ENCODE peak calls at places on chromosomes 5 and 9, in six cellular contexts. T is H1, R is H9, M is IMR-90, Q is mesenchymal stem cell, F is mesendoderm. N is an unnamed sample.

GRCh38 chr9:23979491-23979890 is 153.5 kb upstream of the ELAVL2 start:
- DNase-seq in T (no peak), R (no peak), M (no peak), Q (no peak), F (no peak), N (no peak)

GRCh38 chr5:81269751-81270686 is 31.4 kb upstream of the ZCCHC9 start:
- DNase-seq in T (no peak), R (peak; percentile 65), M (no peak), Q (no peak), F (peak; percentile 72), N (no peak)

GRCh38 chr9:28212979-28213378 is 639.7 kb upstream of the C9orf72 start:
- DNase-seq in T (no peak), R (no peak), M (peak; percentile 56), Q (peak; percentile 89), F (peak; percentile 52), N (no peak)

GRCh38 chr5:109164001-109164400 is 245.8 kb downstream of the PJA2 start:
- DNase-seq in T (no peak), R (no peak), M (no peak), Q (no peak), F (no peak), N (no peak)

GRCh38 chr5:160339406-160340140 is 27.2 kb upstream of the CCNJL start:
- DNase-seq in T (no peak), R (no peak), M (no peak), Q (no peak), F (no peak), N (no peak)

GRCh38 chr9:31304576-31304975 is 1079.9 kb upstream of the ACO1 start:
- DNase-seq in T (no peak), R (no peak), M (peak; percentile 32), Q (peak; percentile 91), F (no peak), N (no peak)

GRCh38 chr9:126150411-126151030 is 176.1 kb upstream of the MVB12B start:
- DNase-seq in T (peak; percentile 36), R (peak; percentile 18), M (no peak), Q (no peak), F (peak; percentile 78), N (no peak)

GRCh38 chr9:93316726-93317494 is 133.0 kb downstream of the WNK2 start:
- DNase-seq in T (no peak), R (no peak), M (no peak), Q (no peak), F (no peak), N (no peak)

GRCh38 chr9:106668534-106668933 is 194.4 kb upstream of the ZNF462 start:
- DNase-seq in T (no peak), R (no peak), M (no peak), Q (no peak), F (peak; percentile 33), N (no peak)

GRCh38 chr9:110659891-110660541 is 8.6 kb upstream of the MUSK start:
- DNase-seq in T (no peak), R (no peak), M (peak; percentile 81), Q (peak; percentile 77), F (no peak), N (no peak)

GRCh38 chr9:98801562-98801961 is 5.2 kb upstream of the ANKS6 start:
- DNase-seq in T (peak; percentile 36), R (no peak), M (no peak), Q (no peak), F (no peak), N (no peak)

GRCh38 chr9:113622600-113623400 is 159.3 kb downstream of the RGS3 start:
- DNase-seq in T (peak; percentile 77), R (peak; percentile 95), M (peak; percentile 89), Q (peak; percentile 93), F (peak; percentile 98), N (no peak)

GRCh38 chr5:15938961-15939360 is 240.6 kb downstream of the MARCHF11 start:
- DNase-seq in T (no peak), R (no peak), M (peak; percentile 93), Q (peak; percentile 34), F (no peak), N (no peak)

GRCh38 chr5:140114341-140115185 is 654 bp downstream of the PURA start:
- DNase-seq in T (peak; percentile 79), R (peak; percentile 65), M (peak; percentile 55), Q (peak; percentile 83), F (peak; percentile 66), N (peak; percentile 48)

GRCh38 chr5:73296772-73297171 is 123.8 kb downstream of the TMEM174 start:
- DNase-seq in T (no peak), R (no peak), M (peak; percentile 89), Q (peak; percentile 83), F (peak; percentile 41), N (no peak)

GRCh38 chr5:5511904-5512416 is 89.5 kb downstream of the ICE1 start:
- DNase-seq in T (no peak), R (no peak), M (no peak), Q (no peak), F (no peak), N (no peak)

GRCh38 chr5:139461698-139462097 is 845 bp downstream of the ECSCR start:
- DNase-seq in T (no peak), R (no peak), M (peak; percentile 79), Q (peak; percentile 67), F (peak; percentile 52), N (no peak)

GRCh38 chr5:75055727-75056144 is 3.4 kb upstream of the GCNT4 start:
- DNase-seq in T (peak; percentile 60), R (peak; percentile 81), M (peak; percentile 47), Q (peak; percentile 55), F (peak; percentile 98), N (no peak)

GRCh38 chr9:95514402-95514801 is 2.4 kb downstream of the PTCH1 start:
- DNase-seq in T (no peak), R (no peak), M (no peak), Q (no peak), F (no peak), N (no peak)

GRCh38 chr5:1498623-1499416 is 24.9 kb downstream of the LPCAT1 start:
- DNase-seq in T (no peak), R (no peak), M (no peak), Q (no peak), F (no peak), N (no peak)

GRCh38 chr5:107919361-107919760 is 248.6 kb upstream of the EFNA5 start:
- DNase-seq in T (no peak), R (no peak), M (no peak), Q (no peak), F (no peak), N (no peak)
- H3K23ac ChIP-seq in T (no peak overlapping the region), R (no peak overlapping the region), M (no peak overlapping the region), Q (no peak overlapping the region), F (no peak overlapping the region), N (no peak overlapping the region)

DNA sequence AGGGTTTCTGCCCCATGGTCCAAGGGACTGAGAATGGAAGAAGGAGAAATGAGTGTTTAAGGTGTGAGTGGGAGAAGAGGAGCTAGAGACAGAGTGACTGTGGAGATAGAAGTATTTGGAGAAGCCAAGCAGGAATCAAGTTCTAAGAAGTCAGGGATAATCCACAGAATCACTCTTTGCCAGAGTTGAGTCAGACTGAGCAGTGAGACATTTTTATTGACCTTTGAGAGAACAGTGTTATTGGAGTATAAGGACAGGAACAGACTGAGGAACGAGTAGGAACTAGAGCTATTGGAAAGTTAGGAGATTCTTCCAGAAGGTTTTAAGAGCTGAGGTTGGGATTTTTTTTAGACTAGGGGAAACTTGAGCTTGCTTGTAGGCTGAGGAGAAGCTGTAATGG is 37.2 kb downstream of the RCL1 start:
- DNase-seq in T (no peak), R (no peak), M (peak; percentile 60), Q (peak; percentile 35), F (no peak), N (no peak)
- H2BK15ac ChIP-seq in T (no peak overlapping the region), R (no peak overlapping the region), M (peak overlapping the region; percentile 84), Q (no peak overlapping the region), F (no peak overlapping the region), N (no peak overlapping the region)

GRCh38 chr9:35729700-35730485 is 2.1 kb downstream of the TLN1 start:
- DNase-seq in T (no peak), R (peak; percentile 56), M (peak; percentile 91), Q (peak; percentile 90), F (peak; percentile 86), N (peak; percentile 31)

GRCh38 chr9:35733109-35733541 is 659 bp downstream of the CREB3 start:
- DNase-seq in T (peak; percentile 65), R (peak; percentile 78), M (peak; percentile 75), Q (peak; percentile 80), F (peak; percentile 96), N (peak; percentile 41)

GRCh38 chr9:35730486-35730854 is 1.5 kb downstream of the TLN1 start:
- DNase-seq in T (no peak), R (no peak), M (no peak), Q (no peak), F (no peak), N (no peak)

GRCh38 chr9:35732185-35733108 is at the start of the genes CREB3 and TLN1:
- DNase-seq in T (peak; percentile 94), R (peak; percentile 97), M (peak; percentile 99), Q (peak; percentile 100), F (peak; percentile 99), N (peak; percentile 95)

DNA sequence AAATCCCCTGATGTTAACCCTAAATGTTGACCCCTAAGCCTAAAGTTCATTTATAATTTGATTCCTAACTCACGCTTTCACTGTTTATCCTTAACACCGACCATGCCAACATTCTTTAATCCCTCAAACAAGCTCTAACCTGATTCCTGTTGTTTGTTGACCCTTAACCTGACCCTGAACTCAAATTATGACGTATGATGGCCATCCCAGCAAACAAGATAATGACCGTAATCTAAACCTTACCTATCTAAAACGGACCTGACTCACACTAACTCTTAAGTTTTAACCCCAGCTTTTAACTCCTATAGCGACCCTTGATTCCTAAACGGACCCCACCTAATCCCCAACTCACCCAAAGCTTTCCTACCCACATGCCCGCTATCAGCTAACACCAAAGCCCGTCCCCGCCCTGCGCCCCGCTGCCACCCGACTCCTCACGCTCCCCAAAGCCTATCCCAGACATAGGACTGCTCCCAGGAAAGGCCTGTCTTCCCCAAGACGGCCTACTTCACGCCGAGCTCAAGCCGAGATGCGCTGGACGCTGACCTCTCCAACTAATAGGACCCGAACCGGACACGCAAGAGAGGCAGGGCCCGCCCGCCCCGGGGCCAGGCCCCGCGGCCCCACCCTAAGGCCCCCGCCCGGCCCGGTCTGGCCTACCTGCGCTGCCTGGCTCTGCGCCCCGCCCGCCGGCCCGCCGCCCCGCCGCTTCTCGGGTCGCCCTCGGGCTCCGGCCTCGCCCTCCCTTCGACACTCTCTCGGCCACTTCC is 395 bp downstream of the TLN1 start:
- DNase-seq in T (no peak), R (no peak), M (no peak), Q (no peak), F (no peak), N (peak; percentile 24)
- H3K23ac ChIP-seq in T (no peak overlapping the region), R (no peak overlapping the region), M (peak overlapping the region; percentile 100), Q (peak overlapping the region; percentile 27), F (no peak overlapping the region), N (peak overlapping the region; percentile 37)

DNA sequence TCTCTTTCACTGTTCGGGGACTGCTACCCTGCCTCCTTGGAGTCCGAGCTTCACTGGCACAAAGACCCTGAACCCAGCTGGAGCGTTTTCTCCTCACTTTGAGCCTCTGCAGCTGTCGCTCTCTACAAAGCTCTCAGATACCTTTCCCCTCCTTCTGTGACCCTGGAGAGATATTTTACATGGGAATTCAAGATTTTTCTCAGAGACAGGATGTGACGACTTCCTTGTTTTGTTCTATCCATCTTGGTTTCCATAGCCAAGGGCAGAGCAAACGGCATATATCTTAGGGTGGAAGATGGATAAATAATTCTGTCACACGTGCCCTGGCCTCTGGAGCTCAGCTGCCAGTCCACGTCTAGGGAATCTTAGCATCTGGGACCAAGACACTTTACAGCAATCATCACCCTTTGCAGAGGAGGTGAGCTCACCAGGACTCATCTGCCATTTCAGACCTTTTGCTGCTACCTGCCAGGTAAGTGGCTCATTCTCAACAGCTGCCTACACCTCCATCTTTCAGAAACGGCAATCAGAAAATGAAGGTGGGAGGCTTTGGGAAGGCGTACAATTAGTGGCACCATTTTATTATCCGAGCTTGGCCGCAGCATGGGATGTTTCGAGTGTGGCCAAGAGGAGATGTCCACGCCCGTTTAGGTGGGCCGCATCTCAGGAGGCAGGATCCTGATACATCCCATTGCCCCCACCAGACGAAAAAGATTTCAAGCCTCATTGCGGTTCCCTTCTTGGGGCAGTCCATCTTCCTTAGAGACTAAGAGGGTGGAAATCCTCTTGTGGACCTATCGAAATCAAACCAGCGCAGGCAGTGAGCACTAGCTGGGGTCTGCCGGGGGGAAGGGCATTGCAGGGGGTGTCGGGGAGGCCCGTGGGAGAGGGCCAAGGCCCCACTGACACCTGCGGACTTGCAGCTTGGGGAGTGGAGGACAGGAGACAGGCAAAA is at the start of gene BTNL9:
- DNase-seq in T (no peak), R (no peak), M (no peak), Q (no peak), F (no peak), N (no peak)
- H2BK15ac ChIP-seq in T (no peak within 1 kb of the TSS), R (no peak within 1 kb of the TSS), M (no peak within 1 kb of the TSS), Q (no peak within 1 kb of the TSS), F (no peak within 1 kb of the TSS), N (no peak within 1 kb of the TSS)